ENCODE peak calls at places on chromosomes 16 and 17, in six cellular contexts. L is cardiac fibroblast, V is GM03348, B is left kidney, G is stromal cell of bone marrow, J is activated T-cell treated with anti-CD3 and anti-CD28 coated beads for 1 hour. A is an unnamed sample.

GRCh38 chr16:27781981-27782880 is 232.3 kb downstream of the KATNIP start:
- DNase-seq in L (no peak), V (no peak), J (no peak), G (no peak), B (peak), A (no peak)

GRCh38 chr16:28985206-28985605 is 354 bp downstream of the LAT start:
- DNase-seq in B (no peak), J (no peak), G (no peak), V (no peak), L (no peak), A (no peak)

GRCh38 chr16:56861092-56861610 is 3.9 kb upstream of the SLC12A3 start:
- DNase-seq in L (peak), G (no peak), J (no peak), V (no peak), B (peak), A (no peak)

GRCh38 chr17:17363638-17364337 is 60.6 kb downstream of the NT5M start:
- DNase-seq in B (no peak), L (no peak), J (no peak), V (no peak), G (no peak), A (no peak)

GRCh38 chr16:48053346-48053745 is 102.4 kb downstream of the ABCC12 start:
- DNase-seq in B (peak), L (peak), V (peak), J (no peak), G (no peak), A (no peak)

GRCh38 chr16:54098247-54098646 is 188.3 kb downstream of the IRX3 start:
- DNase-seq in G (no peak), L (no peak), B (no peak), J (no peak), V (no peak), A (no peak)

GRCh38 chr16:10509534-10510025 is 70.8 kb downstream of the EMP2 start:
- DNase-seq in J (peak), B (peak), V (peak), L (peak), G (peak), A (peak)

GRCh38 chr17:74369221-74369620 is 1.9 kb downstream of the GPR142 start:
- DNase-seq in B (peak), V (no peak), L (no peak), J (peak), G (no peak), A (peak)

GRCh38 chr17:50806141-50806643 is 29.2 kb upstream of the WFIKKN2 start:
- DNase-seq in L (peak), V (no peak), J (no peak), G (no peak), B (no peak), A (no peak)

GRCh38 chr16:8963010-8963824 is 489 bp downstream of the USP7 start:
- DNase-seq in G (no peak), L (no peak), J (no peak), B (peak), V (peak), A (no peak)

GRCh38 chr17:73799091-73799490 is 154.8 kb upstream of the SDK2 start:
- DNase-seq in V (no peak), G (no peak), L (no peak), J (no peak), B (no peak), A (no peak)

GRCh38 chr17:75996665-75997590 is 3.7 kb upstream of the CDK3 start:
- DNase-seq in J (no peak), B (peak), L (peak), G (no peak), V (peak), A (no peak)

GRCh38 chr16:83552193-83552592 is 255.6 kb upstream of the HSBP1 start:
- DNase-seq in G (peak), V (peak), B (no peak), J (no peak), L (peak), A (no peak)

GRCh38 chr16:87044031-87044380 is 273.2 kb downstream of the C16orf95 start:
- DNase-seq in G (no peak), B (no peak), J (no peak), V (no peak), L (no peak), A (no peak)

GRCh38 chr16:66020642-66021041 is 345.8 kb upstream of the CDH5 start:
- DNase-seq in J (no peak), L (no peak), B (no peak), V (peak), G (no peak), A (no peak)

GRCh38 chr16:4320571-4321137 is 4.8 kb downstream of the GLIS2 start:
- DNase-seq in L (no peak), V (no peak), B (no peak), G (no peak), J (no peak), A (no peak)

GRCh38 chr16:1770328-1771071 is 843 bp downstream of the NME3 start:
- DNase-seq in J (peak), B (peak), G (peak), V (peak), L (peak), A (peak)

GRCh38 chr16:54506691-54507090 is 220.1 kb upstream of the IRX3 start:
- DNase-seq in J (no peak), G (no peak), B (no peak), L (peak), V (no peak), A (no peak)

GRCh38 chr17:44438634-44439033 is 49.2 kb upstream of the ITGA2B start:
- DNase-seq in J (no peak), G (no peak), V (no peak), B (peak), L (no peak), A (no peak)

A was measured in T follicular helper cell.